ENCODE peak calls at places on chromosome 13, in eight cellular contexts. A, K, B, R, D, E, H and Q are unnamed samples.
A peak's percentile ranks its signal among the peaks of the same experiment; 100 is the strongest.

GRCh38 chr13:28035146-28035782 is 46.8 kb upstream of the URAD start:
- DNase-seq in B (no peak), D (no peak), R (peak; percentile 66), K (no peak), H (no peak), E (no peak), A (no peak), Q (no peak)

GRCh38 chr13:27137759-27138158 is 33.9 kb downstream of the USP12 start:
- DNase-seq in B (no peak), H (no peak), A (no peak), E (no peak), K (no peak), D (no peak), R (no peak), Q (no peak)

GRCh38 chr13:103236213-103236612 is 170.0 kb upstream of the SLC10A2 start:
- DNase-seq in A (no peak), H (no peak), R (peak; percentile 15), D (no peak), E (no peak), B (no peak), K (no peak), Q (no peak)

GRCh38 chr13:27450921-27451461 is 627 bp upstream of the MTIF3 start:
- DNase-seq in K (no peak), H (peak; percentile 76), D (peak; percentile 61), B (no peak), E (peak; percentile 27), A (peak; percentile 91), R (peak; percentile 45), Q (no peak)

GRCh38 chr13:20847298-20847697 is 55.2 kb downstream of the XPO4 start:
- DNase-seq in H (no peak), B (no peak), R (no peak), E (no peak), D (no peak), K (no peak), A (no peak), Q (no peak)

GRCh38 chr13:29429496-29429895 is 166.0 kb downstream of the SLC7A1 start:
- DNase-seq in A (no peak), H (no peak), E (no peak), D (no peak), R (no peak), K (no peak), B (no peak), Q (no peak)

GRCh38 chr13:80123945-80124344 is 217.0 kb downstream of the SPRY2 start:
- DNase-seq in D (no peak), H (no peak), R (no peak), E (no peak), A (no peak), K (no peak), B (no peak), Q (no peak)

GRCh38 chr13:108508263-108508662 is 121.1 kb upstream of the MYO16 start:
- DNase-seq in K (no peak), B (no peak), D (no peak), R (peak; percentile 35), H (no peak), A (no peak), E (no peak), Q (peak; percentile 20)

GRCh38 chr13:103351035-103351828 is 285.0 kb upstream of the SLC10A2 start:
- DNase-seq in E (no peak), A (no peak), B (no peak), R (no peak), H (no peak), D (no peak), K (no peak), Q (peak; percentile 8)

GRCh38 chr13:24624801-24625231 is 55.4 kb upstream of the ATP12A start:
- DNase-seq in E (no peak), A (peak; percentile 46), H (no peak), R (no peak), D (no peak), K (no peak), B (no peak), Q (no peak)

GRCh38 chr13:56720841-56721240 is 419.9 kb upstream of the PRR20A start:
- DNase-seq in B (no peak), H (no peak), K (no peak), A (no peak), R (no peak), E (no peak), D (no peak), Q (no peak)

GRCh38 chr13:78608705-78609463 is 5.5 kb upstream of the POU4F1 start:
- DNase-seq in A (peak; percentile 84), B (no peak), R (no peak), D (no peak), K (no peak), H (no peak), E (no peak), Q (no peak)

GRCh38 chr13:104648291-104648690 is 1582.1 kb upstream of the SLC10A2 start:
- DNase-seq in H (no peak), R (no peak), B (no peak), E (no peak), K (no peak), A (peak; percentile 26), D (no peak), Q (no peak)

GRCh38 chr13:42380420-42381164 is 108.6 kb downstream of the AKAP11 start:
- DNase-seq in E (no peak), K (no peak), R (no peak), A (no peak), D (no peak), B (no peak), H (no peak), Q (no peak)

GRCh38 chr13:72570019-72570418 is 157.4 kb downstream of the MZT1 start:
- DNase-seq in K (no peak), A (no peak), D (no peak), R (no peak), H (no peak), E (no peak), B (no peak), Q (no peak)

GRCh38 chr13:33797622-33798021 is 20.3 kb upstream of the RFC3 start:
- DNase-seq in A (no peak), B (peak; percentile 17), R (no peak), E (no peak), D (no peak), H (no peak), K (no peak), Q (no peak)

GRCh38 chr13:112974125-112974524 is 5.1 kb downstream of the MCF2L start:
- DNase-seq in H (peak; percentile 24), K (no peak), R (no peak), E (no peak), D (no peak), B (no peak), A (no peak), Q (no peak)

DNA sequence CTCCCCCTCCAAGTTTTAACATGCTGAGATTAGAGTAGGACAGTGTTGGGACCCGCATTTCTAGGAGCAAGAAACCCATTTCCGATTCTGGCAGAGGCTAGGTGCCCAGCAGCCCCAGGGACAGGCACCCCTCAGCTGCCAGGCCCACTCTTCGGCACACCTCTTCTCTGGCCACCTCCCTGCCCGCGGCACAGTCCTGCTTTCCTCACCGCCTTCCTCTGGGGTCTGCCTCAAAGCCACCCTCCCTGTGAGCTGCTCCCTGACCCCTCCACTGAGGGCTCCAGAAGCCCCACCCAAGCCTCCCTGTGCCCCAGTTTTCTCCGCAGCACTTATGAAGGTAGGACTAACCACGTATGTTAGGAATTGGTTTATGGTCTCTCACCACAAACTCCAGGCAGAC is 79.9 kb downstream of the STK24 start:
- DNase-seq in R (no peak), H (no peak), D (no peak), B (no peak), K (no peak), A (no peak), E (no peak), Q (no peak)
- TF ChIP-seq POLR2A in R (no peak), H (no peak), D (no peak), B (no peak), K (no peak), A (no peak), E (no peak), Q (no peak)

GRCh38 chr13:98565726-98566577 is 11.0 kb downstream of the STK24 start:
- DNase-seq in A (peak; percentile 74), R (no peak), B (no peak), E (peak; percentile 38), K (no peak), H (peak; percentile 74), D (peak; percentile 49), Q (no peak)
- TF ChIP-seq POLR2A in A (no peak), R (no peak), B (no peak), E (no peak), K (no peak), H (peak; percentile 14), D (no peak), Q (no peak)

GRCh38 chr13:99969934-99970760 is 1.4 kb downstream of the ZIC5 start:
- DNase-seq in B (no peak), H (no peak), E (no peak), D (no peak), A (peak; percentile 84), R (peak; percentile 81), K (no peak), Q (peak; percentile 96)

GRCh38 chr13:99971576-99972189 is at the start of gene ZIC5:
- DNase-seq in A (peak; percentile 80), E (no peak), H (no peak), D (no peak), B (no peak), R (no peak), K (no peak), Q (no peak)

GRCh38 chr13:99969368-99969933 is 2.1 kb downstream of the ZIC5 start:
- DNase-seq in K (no peak), B (no peak), R (no peak), A (peak; percentile 83), D (no peak), H (no peak), E (no peak), Q (no peak)

GRCh38 chr13:99972190-99972731 is 694 bp upstream of the ZIC5 start:
- DNase-seq in K (no peak), E (no peak), A (no peak), R (no peak), H (no peak), B (no peak), D (no peak), Q (no peak)

DNA sequence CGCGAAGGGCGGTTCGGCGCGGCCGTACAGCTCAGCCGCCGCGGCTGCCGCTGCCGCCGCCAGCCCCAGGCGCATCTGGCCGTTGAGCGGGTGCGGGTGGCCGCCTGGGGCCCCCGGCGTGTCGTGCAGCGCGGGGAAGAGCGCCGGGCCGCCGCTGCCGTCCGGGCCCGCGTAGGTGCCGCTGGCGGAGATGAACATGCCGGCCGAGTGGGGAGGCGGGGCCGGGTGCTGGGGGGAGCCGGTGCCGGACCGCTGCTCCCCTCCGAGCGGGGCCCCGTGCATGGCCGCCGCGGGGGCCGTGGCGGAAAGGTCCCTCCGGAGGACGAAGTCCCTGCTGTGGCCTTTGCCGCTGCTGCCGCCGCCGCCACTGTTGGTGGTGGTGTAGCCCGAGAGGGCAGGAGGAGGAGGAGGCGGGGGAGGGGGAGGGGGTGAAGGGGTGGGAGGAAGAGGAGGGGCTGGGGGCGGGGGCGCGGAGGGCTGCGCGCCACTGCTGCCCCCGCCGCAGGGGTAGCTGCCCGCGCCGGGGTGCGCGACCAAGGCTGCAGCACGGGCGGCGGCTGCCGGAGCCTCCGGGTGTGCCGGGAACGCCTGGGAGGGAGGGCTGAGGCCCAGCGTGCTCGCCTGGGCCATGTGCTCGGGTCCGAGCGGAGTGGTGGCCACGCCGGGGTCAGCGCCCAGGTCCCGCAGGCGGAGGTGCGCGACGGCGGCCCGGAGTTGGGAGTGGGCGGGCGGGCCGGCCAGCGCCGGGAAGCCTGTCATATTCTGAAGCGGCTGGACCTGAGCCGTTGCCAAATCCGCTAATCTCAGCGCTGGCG is 599 bp downstream of the ZIC5 start:
- DNase-seq in K (no peak), R (peak; percentile 69), E (no peak), H (no peak), A (peak; percentile 74), D (no peak), B (no peak), Q (no peak)
- TF ChIP-seq POLR2A in K (no peak), R (peak; percentile 65), E (no peak), H (no peak), A (no peak), D (no peak), B (no peak), Q (peak; percentile 58)

GRCh38 chr13:40789275-40790231 is at the start of gene SLC25A15:
- DNase-seq in R (peak; percentile 91), H (peak; percentile 90), B (no peak), D (peak; percentile 91), K (peak; percentile 79), A (peak; percentile 96), E (peak; percentile 44), Q (peak; percentile 58)
- TF ChIP-seq POLR2A in R (peak; percentile 79), H (peak; percentile 37), B (peak; percentile 39), D (no peak), K (peak; percentile 76), A (no peak), E (no peak), Q (peak; percentile 69)